ENCODE peak calls at places on chromosome 22, in five cellular contexts. Z is upper lobe of left lung, V is HCT116, Y is K562, I is gastrocnemius medialis. R is an unnamed sample.
A peak's percentile ranks its signal among the peaks of the same experiment; 100 is the strongest.

GRCh38 chr22:31639640-31640039 is 22.4 kb downstream of the PISD start:
- ATAC-seq in Z (peak; percentile 66), V (no peak), Y (no peak), I (peak; percentile 45), R (no peak)

GRCh38 chr22:50440544-50441249 is 34.1 kb downstream of the SBF1 start:
- ATAC-seq in Z (no peak), V (peak; percentile 28), Y (peak; percentile 11), I (no peak), R (no peak)

GRCh38 chr22:46896166-46896565 is 133.7 kb downstream of the TBC1D22A start:
- ATAC-seq in Z (no peak), V (no peak), Y (peak; percentile 16), I (no peak), R (no peak)

GRCh38 chr22:26673485-26673884 is 16.1 kb downstream of the MIAT start:
- ATAC-seq in Z (no peak), V (no peak), Y (no peak), I (no peak), R (no peak)

GRCh38 chr22:24543068-24543675 is 11.8 kb downstream of the GUCD1 start:
- ATAC-seq in Z (peak; percentile 3), V (no peak), Y (no peak), I (no peak), R (no peak)

GRCh38 chr22:18136563-18137320 is 13.2 kb upstream of the USP18 start:
- ATAC-seq in Z (no peak), V (no peak), Y (peak; percentile 43), I (no peak), R (no peak)

GRCh38 chr22:47055073-47055355 is 292.6 kb downstream of the TBC1D22A start:
- ATAC-seq in Z (no peak), V (no peak), Y (no peak), I (no peak), R (no peak)

GRCh38 chr22:42913874-42914510 is 56.9 kb upstream of the ARFGAP3 start:
- ATAC-seq in Z (no peak), V (no peak), Y (no peak), I (no peak), R (no peak)

DNA sequence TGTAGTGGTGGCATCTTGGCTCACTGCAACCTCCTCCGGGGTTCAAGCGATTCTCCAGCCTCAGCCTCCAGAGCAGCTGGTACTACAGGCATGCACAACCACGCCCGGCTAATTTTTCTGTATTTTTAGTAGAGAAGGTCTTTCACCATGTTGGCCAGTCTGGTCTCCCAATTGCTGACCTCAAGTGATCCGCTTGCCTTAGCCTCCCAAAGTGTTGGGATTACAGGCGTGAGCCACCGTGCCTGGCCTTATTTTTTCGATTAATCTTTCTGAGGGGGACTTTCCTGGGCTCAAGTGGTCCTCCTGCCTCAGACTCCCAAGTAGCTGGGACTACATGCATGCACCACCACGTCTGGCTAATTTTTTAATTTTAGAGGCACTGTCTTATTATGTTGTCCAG is 5.6 kb downstream of the SNU13 start:
- ATAC-seq in Z (no peak), V (peak; percentile 12), Y (peak; percentile 7), I (no peak), R (no peak)
- H3K4me1 ChIP-seq in Z (peaks cover 9% of the 10 kb centered on the region), V (peaks cover 8% of the 10 kb centered on the region), Y (peaks cover 3% of the 10 kb centered on the region), I (peaks cover 15% of the 10 kb centered on the region), R (no peaks in the 10 kb centered on the region)

DNA sequence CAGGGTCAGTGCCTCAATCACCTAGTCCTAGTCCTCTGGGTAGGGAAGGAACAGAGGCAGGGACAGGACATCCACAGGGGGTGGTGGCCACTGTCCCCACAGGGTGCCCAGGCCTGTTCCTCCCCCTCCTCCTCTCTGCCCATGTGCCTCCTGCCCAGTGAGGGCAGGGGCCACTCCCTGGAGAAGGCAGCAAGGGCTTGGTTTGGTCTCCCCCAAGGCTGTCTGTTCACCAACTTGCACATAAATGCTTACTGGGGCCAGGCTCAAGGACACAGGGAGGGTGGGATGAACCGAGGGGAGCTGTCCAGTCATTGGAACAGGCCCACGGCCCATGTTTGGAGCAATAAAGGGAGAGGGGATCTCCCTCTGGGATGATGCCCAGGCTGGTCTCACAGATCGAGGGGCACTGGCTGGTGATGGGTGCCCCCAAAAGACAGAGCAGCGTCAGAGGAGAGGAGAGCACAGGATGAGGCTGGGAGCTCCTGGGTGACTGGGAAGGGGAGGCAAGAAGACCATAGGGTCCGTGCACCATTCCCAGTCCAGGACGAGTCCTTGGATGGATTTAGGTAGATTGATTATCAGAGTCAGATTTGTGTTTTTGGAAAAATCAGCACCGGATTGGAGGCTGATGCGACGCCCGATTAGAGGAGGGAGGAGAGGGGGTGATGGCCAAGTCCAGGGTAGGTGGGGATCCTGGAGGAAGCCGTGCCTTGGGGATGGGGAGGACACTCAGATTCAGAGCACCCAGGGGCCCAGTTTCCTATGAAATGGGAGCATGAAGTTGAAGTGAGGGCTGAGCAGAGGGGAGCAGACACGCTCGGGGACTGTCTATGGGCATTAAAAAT is 1.1 kb downstream of the IGLL5 start:
- ATAC-seq in Z (no peak), V (no peak), Y (no peak), I (no peak), R (no peak)
- TF ChIP-seq POLR2A in Z (no peak), V (no peak), Y (no peak), I (no peak), R (no peak)

DNA sequence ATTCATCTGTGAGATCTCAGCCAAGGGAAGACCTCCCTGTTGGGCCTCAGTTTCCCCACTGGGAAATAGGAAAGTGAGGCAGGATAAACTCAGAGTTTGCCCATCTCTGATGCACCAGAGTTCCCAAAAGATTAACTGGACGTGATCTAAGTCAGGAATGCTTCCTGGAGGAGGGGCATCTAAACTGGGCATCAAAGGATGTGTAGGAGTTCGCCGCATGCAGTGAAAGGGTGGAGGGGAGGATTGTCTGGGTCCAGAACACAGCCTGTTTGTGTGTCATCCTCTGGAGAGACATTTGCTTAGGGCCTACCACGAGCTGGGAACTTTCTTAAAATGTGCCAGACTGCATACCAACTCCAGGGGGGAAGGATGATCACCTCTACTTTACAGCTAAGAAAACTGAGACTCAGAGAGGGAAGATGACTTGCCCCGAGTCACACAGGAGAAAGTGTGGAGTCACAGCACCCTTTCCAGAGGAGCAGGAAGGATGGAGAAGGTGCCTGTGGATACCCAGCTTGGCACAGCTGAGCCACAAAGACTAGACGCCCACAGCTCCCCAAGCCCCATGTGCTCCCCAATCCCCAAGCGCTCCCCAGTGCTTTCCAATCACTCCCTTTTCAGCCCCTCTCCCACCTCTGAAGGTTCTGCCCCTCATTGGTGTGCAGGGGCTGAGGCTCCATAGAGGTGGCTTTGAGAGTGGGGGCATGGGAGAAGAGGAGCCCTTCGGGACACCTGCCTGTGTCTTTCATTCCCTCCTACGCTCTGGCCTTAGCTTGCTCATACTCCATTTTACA is 50.1 kb downstream of the MN1 start:
- ATAC-seq in Z (no peak), V (no peak), Y (no peak), I (no peak), R (no peak)
- H3K4me1 ChIP-seq in Z (no peaks in the 10 kb centered on the region), V (no peaks in the 10 kb centered on the region), Y (no peaks in the 10 kb centered on the region), I (peaks cover 23% of the 10 kb centered on the region), R (peaks cover 89% of the 10 kb centered on the region)

GRCh38 chr22:37020192-37020479 is 594 bp downstream of the MPST start:
- ATAC-seq in Z (no peak), V (peak; percentile 41), Y (peak; percentile 56), I (peak; percentile 52), R (peak; percentile 28)
- TF ChIP-seq POLR2A in Z (no peak), V (no peak), Y (no peak), I (no peak), R (no peak)

DNA sequence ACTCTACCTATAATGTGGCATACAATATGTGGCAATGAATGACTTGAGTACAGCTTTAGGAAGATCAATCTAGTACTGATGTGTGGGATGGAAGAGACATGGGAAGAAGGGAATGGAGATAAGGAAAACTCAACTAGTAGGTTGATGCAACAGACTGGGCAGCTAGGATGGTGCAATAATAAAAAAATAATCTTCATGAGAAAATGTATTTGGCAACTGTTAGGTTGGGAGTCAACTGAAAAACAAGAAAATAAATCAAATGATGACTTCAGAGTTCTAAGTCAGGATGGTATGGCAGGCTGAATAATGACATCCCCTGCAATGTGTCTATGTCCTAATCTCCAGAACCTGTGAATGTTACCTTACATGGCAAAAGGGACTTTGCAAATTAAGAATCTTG is 236.8 kb upstream of the PITPNB start:
- ATAC-seq in Z (no peak), V (no peak), Y (no peak), I (peak; percentile 72), R (peak; percentile 28)
- H3K4me1 ChIP-seq in Z (no peaks in the 10 kb centered on the region), V (no peaks in the 10 kb centered on the region), Y (no peaks in the 10 kb centered on the region), I (no peaks in the 10 kb centered on the region), R (no peaks in the 10 kb centered on the region)